ENCODE peak calls at places on chromosomes 5 and 9, in eight cellular contexts. T is stimulated activated CD4-positive, alpha-beta T cell treated with anti-CD3 and anti-CD28 coated beads, Interleukin-15, amount 100 ng/mL, for 1 hour; D is adrenal gland; S is activated gamma-delta T cell; Z is NCI-H2029; H is ACHN; Q is AG09319; Y is nucleus accumbens. U is an unnamed sample.

GRCh38 chr9:79131876-79132377 is 439.8 kb upstream of the TLE4 start:
- DNase-seq in Q (no peak), T (no peak), Z (no peak), D (no peak), S (no peak), Y (no peak), H (no peak), U (no peak)

GRCh38 chr5:34459908-34460307 is 196.2 kb upstream of the RAI14 start:
- DNase-seq in S (no peak), Y (no peak), Q (no peak), D (no peak), H (no peak), T (no peak), Z (no peak), U (no peak)

GRCh38 chr5:62578540-62578939 is at the start of gene LRRC70:
- DNase-seq in S (no peak), Z (no peak), D (no peak), Q (no peak), T (no peak), H (peak), Y (no peak), U (no peak)

GRCh38 chr9:135839516-135839915 is 67.8 kb downstream of the CAMSAP1 start:
- DNase-seq in H (no peak), D (no peak), Y (no peak), S (no peak), Q (no peak), Z (no peak), T (no peak), U (no peak)

GRCh38 chr5:157049605-157050004 is 9.3 kb downstream of the HAVCR1 start:
- DNase-seq in T (no peak), H (peak), Y (no peak), S (no peak), Q (no peak), D (no peak), Z (no peak), U (no peak)

GRCh38 chr9:83956288-83957028 is 23.6 kb downstream of the HNRNPK start:
- DNase-seq in Q (no peak), Y (peak), T (peak), D (peak), H (peak), Z (peak), S (peak), U (peak)

GRCh38 chr9:119974026-119974425 is 604.8 kb upstream of the BRINP1 start:
- DNase-seq in D (no peak), H (no peak), Q (no peak), Z (no peak), T (no peak), Y (no peak), S (no peak), U (no peak)

GRCh38 chr5:5544094-5544663 is 121.7 kb downstream of the ICE1 start:
- DNase-seq in T (no peak), Y (no peak), S (no peak), Q (no peak), Z (peak), D (no peak), H (no peak), U (no peak)

GRCh38 chr5:68683632-68684035 is 410.2 kb upstream of the SLC30A5 start:
- DNase-seq in S (no peak), Q (peak), H (peak), T (no peak), Z (no peak), Y (no peak), D (peak), U (no peak)

GRCh38 chr5:41707853-41708603 is 162.2 kb downstream of the OXCT1 start:
- DNase-seq in T (no peak), S (no peak), Z (no peak), H (peak), Q (peak), D (no peak), Y (no peak), U (no peak)

GRCh38 chr9:70921126-70921525 is 200.3 kb downstream of the TRPM3 start:
- DNase-seq in Q (no peak), T (no peak), Y (no peak), H (no peak), Z (no peak), S (no peak), D (no peak), U (no peak)

GRCh38 chr9:111926421-111926875 is 29.8 kb downstream of the UGCG start:
- DNase-seq in Z (no peak), D (peak), S (no peak), T (peak), H (no peak), Y (no peak), Q (no peak), U (no peak)

GRCh38 chr5:102865510-102866314 is 110.6 kb downstream of the PAM start:
- DNase-seq in Z (peak), Q (peak), Y (peak), S (peak), T (no peak), D (peak), H (peak), U (peak)

GRCh38 chr9:129712595-129713524 is 40.0 kb downstream of the PTGES start:
- DNase-seq in Y (no peak), H (no peak), T (no peak), D (no peak), S (no peak), Q (peak), Z (no peak), U (no peak)